ENCODE peak calls at places on chromosomes 11 and 22, in six cellular contexts. B is cardiac muscle cell; S is left ventricle myocardium inferior; E is IMR-90; C is fibroblast of mammary gland; U is activated CD8-positive, alpha-beta memory T cell treated with anti-CD3 and anti-CD28 coated beads, Interleukin-2, amount 50 U/mL, for 48 hours. I is an unnamed sample.

GRCh38 chr11:69311767-69312385 is 17.9 kb downstream of the MYEOV start:
- DNase-seq in E (no peak), U (peak; percentile 49), C (no peak), B (peak; percentile 21), S (no peak), I (peak; percentile 85)

GRCh38 chr11:45262900-45263299 is 23.2 kb downstream of the SYT13 start:
- DNase-seq in B (no peak), U (no peak), E (no peak), C (no peak), S (no peak), I (no peak)

GRCh38 chr22:31055322-31056159 is 25.6 kb upstream of the SMTN start:
- DNase-seq in S (peak; percentile 85), U (no peak), E (peak; percentile 99), B (peak; percentile 99), C (peak; percentile 98), I (peak; percentile 92)

GRCh38 chr11:76621466-76621865 is 49.1 kb downstream of the LRRC32 start:
- DNase-seq in U (no peak), B (no peak), E (no peak), C (no peak), S (no peak), I (peak; percentile 88)

GRCh38 chr11:35274909-35275807 is 136.2 kb downstream of the CD44 start:
- DNase-seq in S (peak; percentile 38), U (no peak), C (no peak), B (no peak), E (no peak), I (no peak)

GRCh38 chr11:17762309-17762974 is 27.9 kb downstream of the KCNC1 start:
- DNase-seq in B (no peak), U (no peak), S (no peak), E (no peak), C (no peak), I (no peak)

GRCh38 chr11:14539867-14540475 is 19.8 kb upstream of the PSMA1 start:
- DNase-seq in C (no peak), E (no peak), B (peak; percentile 43), S (no peak), U (no peak), I (no peak)

GRCh38 chr11:47375020-47375419 is 3.3 kb downstream of the SPI1 start:
- DNase-seq in B (no peak), S (no peak), C (no peak), E (no peak), U (no peak), I (no peak)

GRCh38 chr11:116773203-116774112 is 671 bp upstream of the BUD13 start:
- DNase-seq in E (peak; percentile 17), B (no peak), S (no peak), C (no peak), U (no peak), I (no peak)

GRCh38 chr11:128481135-128481534 is 106.2 kb downstream of the ETS1 start:
- DNase-seq in B (peak; percentile 93), C (peak; percentile 93), S (no peak), E (peak; percentile 93), U (no peak), I (no peak)

GRCh38 chr11:10488581-10489443 is 33.7 kb downstream of the AMPD3 start:
- DNase-seq in B (no peak), U (peak; percentile 37), S (no peak), E (no peak), C (no peak), I (peak; percentile 75)

GRCh38 chr22:41929158-41929896 is 2.7 kb upstream of the TNFRSF13C start:
- DNase-seq in B (no peak), E (no peak), C (no peak), U (no peak), S (no peak), I (no peak)

GRCh38 chr22:23012081-23012622 is 58.2 kb upstream of the GNAZ start:
- DNase-seq in S (no peak), U (no peak), B (no peak), E (no peak), C (no peak), I (no peak)

GRCh38 chr22:43921361-43921760 is 2.2 kb upstream of the PNPLA3 start:
- DNase-seq in S (no peak), E (peak; percentile 77), C (peak; percentile 56), U (no peak), B (peak; percentile 50), I (no peak)

GRCh38 chr11:2294340-2295290 is 7.1 kb downstream of the C11orf21 start:
- DNase-seq in U (peak; percentile 39), C (no peak), S (no peak), B (no peak), E (no peak), I (peak; percentile 60)

GRCh38 chr22:46995501-46996360 is 233.3 kb downstream of the TBC1D22A start:
- DNase-seq in B (no peak), U (no peak), S (no peak), C (no peak), E (no peak), I (peak; percentile 82)

GRCh38 chr11:85076535-85077330 is 550.4 kb downstream of the DLG2 start:
- DNase-seq in E (peak; percentile 34), B (no peak), S (no peak), C (peak; percentile 41), U (no peak), I (no peak)

GRCh38 chr22:46511391-46512370 is 25.7 kb downstream of the CELSR1 start:
- DNase-seq in S (no peak), E (no peak), B (no peak), C (peak; percentile 31), U (no peak), I (no peak)

GRCh38 chr11:68379216-68379615 is 66.8 kb downstream of the LRP5 start:
- DNase-seq in E (no peak), B (peak; percentile 25), C (no peak), U (no peak), S (no peak), I (no peak)

GRCh38 chr11:1287928-1288327 is 21.5 kb downstream of the TOLLIP start:
- DNase-seq in U (no peak), B (no peak), E (no peak), S (peak; percentile 12), C (no peak), I (no peak)

GRCh38 chr22:43326342-43326825 is 16.8 kb downstream of the SCUBE1 start:
- DNase-seq in C (no peak), S (no peak), U (no peak), B (no peak), E (no peak), I (no peak)

GRCh38 chr11:124482362-124483147 is 37.1 kb upstream of the OR8B8 start:
- DNase-seq in C (peak; percentile 9), S (no peak), U (no peak), E (peak; percentile 28), B (peak; percentile 57), I (no peak)

GRCh38 chr22:42172385-42173172 is 42.0 kb upstream of the CYP2D6 start:
- DNase-seq in S (no peak), U (no peak), B (peak; percentile 47), E (peak; percentile 58), C (peak; percentile 60), I (no peak)

GRCh38 chr11:116533186-116533825 is 239.5 kb downstream of the BUD13 start:
- DNase-seq in U (no peak), B (no peak), S (no peak), C (no peak), E (no peak), I (peak; percentile 87)

GRCh38 chr11:117633976-117634755 is 162.8 kb downstream of the DSCAML1 start:
- DNase-seq in B (no peak), U (no peak), C (no peak), E (no peak), S (no peak), I (no peak)

GRCh38 chr11:66986178-66986545 is 11.1 kb downstream of the C11orf86 start:
- DNase-seq in B (no peak), C (no peak), U (no peak), E (no peak), S (no peak), I (no peak)

GRCh38 chr22:20173720-20174119 is 22.9 kb upstream of the CCDC188 start:
- DNase-seq in U (no peak), S (no peak), E (no peak), C (no peak), B (no peak), I (no peak)

GRCh38 chr11:134711008-134711407 is 299.0 kb upstream of the B3GAT1 start:
- DNase-seq in S (no peak), U (no peak), E (no peak), B (no peak), C (no peak), I (no peak)

GRCh38 chr22:47269689-47270088 is 507.2 kb downstream of the TBC1D22A start:
- DNase-seq in C (no peak), U (no peak), E (no peak), S (no peak), B (no peak), I (no peak)

GRCh38 chr11:72553748-72554147 is 119.4 kb upstream of the CLPB start:
- DNase-seq in E (no peak), U (no peak), B (peak; percentile 14), S (no peak), C (no peak), I (no peak)

I was measured in mesenteric fat pad.